ENCODE peak calls at places on chromosomes 2 and 18, in five cellular contexts. K is GM06990, U is Calu3, T is heart right ventricle, V is hepatocyte. H is an unnamed sample.

GRCh38 chr2:212892193-212892592 is 259.2 kb downstream of the IKZF2 start:
- DNase-seq in V (peak), K (no peak), U (no peak), T (no peak), H (no peak)

GRCh38 chr2:13000644-13001375 is 284.1 kb downstream of the TRIB2 start:
- DNase-seq in T (peak), V (peak), K (no peak), U (no peak), H (no peak)

GRCh38 chr2:112693596-112693995 is 27.2 kb upstream of the NT5DC4 start:
- DNase-seq in T (no peak), K (no peak), U (no peak), V (no peak), H (no peak)

GRCh38 chr2:12929806-12930205 is 213.1 kb downstream of the TRIB2 start:
- DNase-seq in K (no peak), T (no peak), U (no peak), V (no peak), H (no peak)

GRCh38 chr18:2312440-2312839 is 258.9 kb downstream of the METTL4 start:
- DNase-seq in U (no peak), T (no peak), K (no peak), V (no peak), H (no peak)

GRCh38 chr2:201129044-201129505 is 13.1 kb downstream of the CFLAR start:
- DNase-seq in T (no peak), V (peak), K (peak), U (peak), H (no peak)

GRCh38 chr2:215899111-215900074 is 114.0 kb downstream of the MREG start:
- DNase-seq in K (no peak), T (no peak), U (no peak), V (no peak), H (no peak)

GRCh38 chr18:58015045-58015444 is 29.0 kb upstream of the NEDD4L start:
- DNase-seq in U (no peak), T (no peak), K (peak), V (no peak), H (no peak)

GRCh38 chr2:10835052-10835970 is 22.7 kb upstream of the PDIA6 start:
- DNase-seq in T (peak), K (peak), U (peak), V (peak), H (peak)

GRCh38 chr2:98483257-98483861 is 38.7 kb downstream of the INPP4A start:
- DNase-seq in V (no peak), T (no peak), U (peak), K (peak), H (no peak)

GRCh38 chr2:98772531-98772930 is 41.6 kb upstream of the MGAT4A start:
- DNase-seq in V (no peak), K (no peak), T (no peak), U (no peak), H (no peak)

GRCh38 chr18:13320891-13321425 is 102.4 kb downstream of the LDLRAD4 start:
- DNase-seq in U (no peak), V (no peak), T (no peak), K (no peak), H (no peak)

GRCh38 chr2:231800493-231801091 is 14.3 kb downstream of the COPS7B start:
- DNase-seq in K (no peak), T (no peak), U (peak), V (peak), H (peak)

GRCh38 chr2:42901076-42901645 is 108.8 kb upstream of the HAAO start:
- DNase-seq in K (no peak), U (no peak), V (no peak), T (no peak), H (no peak)

GRCh38 chr18:28666216-28666615 is 489.3 kb upstream of the CDH2 start:
- DNase-seq in V (no peak), K (no peak), T (no peak), U (no peak), H (no peak)

GRCh38 chr2:174428214-174428613 is 32.7 kb downstream of the SCRN3 start:
- DNase-seq in V (no peak), K (no peak), U (no peak), T (no peak), H (no peak)

GRCh38 chr2:46175409-46175808 is 121.8 kb upstream of the EPAS1 start:
- DNase-seq in K (no peak), T (no peak), V (no peak), U (no peak), H (no peak)

GRCh38 chr2:44163782-44164181 is 4.9 kb upstream of the PPM1B start:
- DNase-seq in V (no peak), U (no peak), T (no peak), K (no peak), H (no peak)

GRCh38 chr2:227182765-227183164 is 18.3 kb downstream of the COL4A3 start:
- DNase-seq in K (no peak), V (no peak), T (no peak), U (no peak), H (no peak)

GRCh38 chr2:227188292-227188691 is 23.9 kb downstream of the COL4A3 start:
- DNase-seq in V (peak), K (peak), T (peak), U (peak), H (no peak)

GRCh38 chr2:227183657-227184367 is 19.4 kb downstream of the COL4A3 start:
- DNase-seq in K (no peak), V (peak), T (no peak), U (peak), H (no peak)

GRCh38 chr2:227185616-227186015 is 21.2 kb downstream of the COL4A3 start:
- DNase-seq in U (no peak), T (no peak), K (no peak), V (no peak), H (no peak)

DNA sequence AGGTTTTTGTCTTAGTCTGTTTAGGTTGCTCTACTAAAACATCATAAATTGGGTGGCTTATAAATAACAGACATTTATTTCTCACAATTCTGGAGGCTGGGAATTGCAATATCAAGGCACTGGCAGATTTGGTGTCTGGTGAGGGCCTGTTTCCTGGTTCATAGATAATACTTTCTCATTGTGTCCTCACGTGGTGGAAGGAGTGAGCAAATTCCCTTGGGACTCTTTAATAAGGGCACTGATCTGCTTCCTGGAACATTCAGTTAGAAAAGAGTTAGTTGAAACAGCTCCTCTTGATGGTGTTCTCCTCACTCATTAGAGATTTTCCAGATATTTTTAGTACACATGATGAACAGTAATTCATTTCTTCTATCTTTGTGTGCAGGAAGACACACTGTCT is 22.3 kb downstream of the COL4A3 start:
- DNase-seq in K (no peak), U (no peak), T (no peak), V (no peak), H (no peak)
- TF ChIP-seq CTCF in K (no peak), U (no peak), T (no peak), V (no peak), H (no peak)

DNA sequence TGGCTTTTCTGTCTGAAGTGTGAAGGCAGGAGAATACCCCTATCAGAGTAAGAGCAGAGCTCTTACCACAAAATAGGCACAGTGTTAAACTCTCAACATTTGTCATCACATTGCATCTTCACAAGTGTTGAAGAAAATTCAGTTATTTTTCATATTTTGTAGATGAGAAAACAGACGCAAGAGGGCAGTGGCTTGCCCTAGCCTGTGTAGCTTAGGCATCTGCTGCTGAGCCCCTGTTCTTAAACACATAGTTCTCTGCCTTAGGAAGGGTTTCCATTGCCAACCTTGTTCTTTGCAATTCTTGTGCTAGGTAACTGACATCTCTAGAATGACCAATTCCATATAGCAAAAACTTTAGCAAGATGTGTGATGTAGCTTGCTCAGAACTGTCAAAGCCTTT is 112.7 kb upstream of the RMDN2 start:
- DNase-seq in U (no peak), V (no peak), K (no peak), T (no peak), H (no peak)
- TF ChIP-seq CTCF in U (no peak), V (peak), K (no peak), T (peak), H (no peak)

DNA sequence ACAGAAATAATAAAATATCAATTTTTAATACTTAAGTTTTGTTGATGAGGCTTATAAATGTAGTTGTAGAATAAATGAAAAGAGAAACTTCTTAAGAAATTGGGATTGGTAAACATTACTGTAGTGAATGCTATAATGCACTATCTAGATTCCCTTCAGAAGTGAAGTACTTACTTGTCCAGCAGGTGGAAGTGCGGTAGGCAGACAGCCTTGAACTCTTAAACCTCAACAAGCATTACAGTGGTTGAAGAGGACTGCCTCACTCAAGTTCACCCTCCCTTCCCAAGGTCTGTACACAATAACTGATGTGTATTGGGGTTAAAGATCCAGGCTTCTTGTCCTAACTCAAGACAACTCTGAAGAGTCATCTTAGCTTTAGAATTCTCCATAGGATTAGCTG is 931.0 kb upstream of the LRRTM1 start:
- DNase-seq in V (no peak), K (no peak), T (no peak), U (no peak), H (no peak)
- TF ChIP-seq CTCF in V (no peak), K (no peak), T (no peak), U (no peak), H (no peak)

DNA sequence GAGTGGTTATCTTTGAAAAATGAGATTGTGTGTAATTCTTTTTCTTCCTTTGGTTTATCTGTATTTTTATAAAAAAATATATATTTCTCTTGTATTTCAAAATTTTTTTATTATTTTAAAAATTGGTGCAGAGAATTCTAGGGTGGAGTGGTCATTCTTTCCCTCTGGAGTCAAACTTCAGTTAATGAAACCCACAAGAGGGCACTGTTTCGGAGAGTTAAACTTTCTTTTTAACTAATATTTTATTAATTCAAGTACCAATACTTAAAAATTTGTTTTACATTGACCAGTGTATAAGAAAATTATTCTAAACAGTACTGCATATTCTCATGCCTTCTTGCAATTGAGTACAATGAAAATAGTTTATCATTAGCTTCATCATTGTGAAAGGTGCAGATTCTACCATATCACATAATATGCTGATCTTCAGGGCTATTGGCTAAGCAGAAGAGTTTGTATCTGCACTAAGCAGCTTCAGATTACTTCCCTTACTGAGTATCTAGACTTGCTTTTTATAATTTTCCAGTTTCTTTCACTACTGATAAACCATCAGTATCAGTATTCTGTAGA is 50.1 kb downstream of the HS1BP3 start:
- DNase-seq in T (no peak), U (no peak), K (no peak), V (no peak), H (no peak)
- TF ChIP-seq CTCF in T (peak), U (peak), K (peak), V (peak), H (no peak)

GRCh38 chr2:54258171-54258570 is 2.1 kb upstream of the TSPYL6 start:
- DNase-seq in V (no peak), T (no peak), U (no peak), K (no peak), H (no peak)

GRCh38 chr2:54260241-54260495 is 4.1 kb upstream of the TSPYL6 start:
- DNase-seq in T (no peak), U (no peak), V (no peak), K (no peak), H (no peak)

GRCh38 chr2:54261537-54261936 is 5.5 kb upstream of the TSPYL6 start:
- DNase-seq in V (no peak), T (no peak), K (no peak), U (no peak), H (no peak)

GRCh38 chr2:54259413-54260240 is 3.6 kb upstream of the TSPYL6 start:
- DNase-seq in T (no peak), V (no peak), U (no peak), K (no peak), H (no peak)

DNA sequence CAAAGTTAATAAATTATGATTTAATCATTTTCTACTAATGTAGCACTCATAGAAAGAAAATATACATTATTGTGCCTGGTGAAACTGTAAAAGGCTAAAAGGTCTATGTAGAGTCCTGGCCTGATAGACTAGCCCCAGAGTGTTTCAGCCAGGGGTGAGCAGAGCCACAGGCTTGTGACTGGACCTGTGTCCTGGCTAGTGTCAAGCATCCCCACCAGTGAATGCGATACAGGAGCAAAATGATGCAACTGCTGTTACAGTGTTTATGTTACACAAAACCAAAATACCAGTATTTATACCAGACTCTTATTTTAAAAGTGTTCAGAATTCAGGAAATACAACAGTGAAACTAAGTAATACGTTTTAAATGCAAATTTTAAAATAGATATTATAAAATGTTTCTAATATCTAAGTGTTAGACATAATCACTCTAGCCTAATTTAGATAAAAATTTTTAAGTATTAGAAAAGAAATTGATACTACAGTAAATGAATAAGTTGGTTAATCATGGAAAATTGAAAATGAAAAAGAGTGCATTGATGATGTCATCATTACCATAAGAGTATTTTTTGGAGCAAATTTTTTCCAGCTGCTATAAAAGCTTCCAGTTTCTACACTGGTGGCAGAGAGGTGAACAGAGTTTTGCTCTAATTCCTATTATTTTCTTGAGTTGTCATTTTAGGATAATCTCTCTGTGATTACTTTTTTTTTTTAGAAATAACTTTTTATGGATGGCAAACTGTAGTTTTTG is 6.2 kb upstream of the TSPYL6 start:
- DNase-seq in K (no peak), T (no peak), V (peak), U (no peak), H (no peak)
- TF ChIP-seq CTCF in K (no peak), T (no peak), V (no peak), U (no peak), H (no peak)

GRCh38 chr2:179410552-179411356 is 146.1 kb upstream of the SESTD1 start:
- DNase-seq in V (peak), U (peak), T (peak), K (peak), H (peak)
- TF ChIP-seq CTCF in V (peak), U (peak), T (peak), K (peak), H (peak)

DNA sequence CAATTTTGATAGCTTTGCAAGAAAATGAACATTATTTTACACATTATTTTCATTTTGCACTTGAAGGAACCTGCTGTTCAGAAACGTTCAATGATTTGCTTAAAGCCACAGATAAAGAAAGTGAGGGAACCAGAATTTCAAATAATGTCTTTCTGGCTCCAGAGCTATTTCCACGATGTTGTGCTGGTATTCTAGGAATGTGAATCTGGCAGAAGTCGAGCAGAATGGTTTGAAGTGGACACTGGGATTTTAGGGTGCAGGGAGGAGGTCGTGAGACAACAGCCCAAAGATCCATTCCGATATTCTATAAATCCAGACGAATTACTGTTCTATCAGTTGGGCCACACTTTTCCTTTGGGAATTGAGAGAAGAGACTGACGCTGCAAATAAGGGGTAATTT is 2.2 kb downstream of the CCDC102B start:
- DNase-seq in T (no peak), K (no peak), V (no peak), U (no peak), H (no peak)
- TF ChIP-seq CTCF in T (no peak), K (no peak), V (no peak), U (no peak), H (no peak)

GRCh38 chr18:49944681-49945080 is 131.3 kb upstream of the ACAA2 start:
- DNase-seq in K (no peak), V (peak), T (peak), U (peak), H (no peak)
- TF ChIP-seq CTCF in K (no peak), V (peak), T (peak), U (no peak), H (no peak)

DNA sequence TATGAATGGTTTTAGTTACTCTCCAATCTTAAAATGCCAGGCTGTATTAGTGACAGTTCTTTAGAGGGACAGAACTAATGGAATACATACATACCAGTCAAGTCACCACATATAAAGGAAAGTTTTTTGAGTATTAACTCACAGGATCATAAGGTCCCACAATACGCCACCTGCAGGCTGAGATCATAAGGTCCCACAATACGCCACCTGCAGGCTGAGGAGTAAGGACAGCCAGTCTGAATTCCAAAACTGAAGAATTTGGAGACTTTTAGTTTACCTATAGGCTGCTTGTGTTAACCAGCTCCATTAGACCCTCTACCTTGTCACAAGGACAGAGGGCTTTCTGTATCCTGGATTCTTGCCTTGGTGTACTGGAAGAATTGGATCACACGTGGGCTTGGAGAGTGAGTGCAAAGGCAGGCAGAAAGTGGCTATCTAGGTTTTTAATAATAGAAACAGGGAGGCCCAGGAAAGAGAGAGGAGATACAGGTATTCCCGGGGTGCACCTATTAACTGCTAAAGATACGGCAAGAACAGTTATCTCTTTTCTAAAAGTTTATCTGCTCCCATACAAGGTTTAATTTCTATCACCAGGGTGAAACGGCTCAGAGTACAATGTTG is 234.9 kb upstream of the CYRIA start:
- DNase-seq in K (no peak), T (no peak), U (peak), V (peak), H (no peak)
- TF ChIP-seq CTCF in K (peak), T (peak), U (peak), V (peak), H (peak)

DNA sequence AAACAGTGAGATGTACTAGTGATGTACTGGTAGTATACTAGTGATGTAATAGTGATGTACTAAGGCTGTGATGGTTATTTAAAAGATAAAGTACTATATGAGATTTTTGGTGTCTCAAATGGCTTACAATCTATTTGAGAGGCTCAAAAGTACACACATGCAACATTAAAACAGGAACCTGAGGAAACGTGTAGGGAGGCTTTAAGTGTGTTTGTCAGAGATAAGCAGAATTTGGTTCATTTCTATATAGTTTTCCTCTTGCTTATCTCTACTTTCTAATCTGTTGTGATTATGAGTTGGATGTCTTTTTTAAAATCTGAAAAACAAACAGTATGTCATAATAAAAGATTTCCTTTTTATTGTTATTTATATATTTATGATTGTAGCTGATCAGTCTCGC is 100.9 kb upstream of the SERTAD2 start:
- DNase-seq in K (no peak), U (no peak), T (no peak), V (no peak), H (no peak)
- TF ChIP-seq CTCF in K (no peak), U (no peak), T (no peak), V (no peak), H (no peak)

H was measured in Peyer's patch.